ENCODE peak calls at places on chromosome 3, in ten cellular contexts. Z is H9, E is mammary epithelial cell, X is right atrium auricular region, H is tibial artery, M is SJCRH30, P is upper lobe of right lung, O is osteoblast, J is H1, D is heart left ventricle. W is an unnamed sample. For H3K9me3 and H3K27me3, the result is how much of the 10 kb centered on the place peaks cover.

GRCh38 chr3:179108091-179108490 is 36.5 kb upstream of the ZMAT3 start:
- DNase-seq in Z (no peak), E (peak), X (no peak), H (no peak), M (no peak), P (no peak), O (peak), J (no peak), D (no peak), W (no peak)

GRCh38 chr3:141302364-141303141 is 65.8 kb upstream of the ZBTB38 start:
- DNase-seq in Z (no peak), E (peak), X (peak), H (peak), M (peak), P (no peak), O (no peak), J (no peak), D (no peak), W (no peak)

GRCh38 chr3:195035345-195036202 is 235.4 kb downstream of the XXYLT1 start:
- DNase-seq in Z (peak), E (no peak), X (no peak), H (no peak), M (no peak), P (peak), O (no peak), J (peak), D (no peak), W (no peak)

GRCh38 chr3:108100906-108101305 is 10.1 kb upstream of the CD47 start:
- DNase-seq in Z (no peak), E (no peak), X (no peak), H (no peak), M (no peak), P (no peak), O (peak), J (no peak), D (no peak), W (no peak)

GRCh38 chr3:147449669-147450068 is 40.5 kb downstream of the ZIC1 start:
- DNase-seq in Z (no peak), E (no peak), X (no peak), H (no peak), M (no peak), P (no peak), O (no peak), J (no peak), D (no peak), W (no peak)

GRCh38 chr3:137121704-137122314 is 164.0 kb downstream of the IL20RB start:
- DNase-seq in Z (peak), E (peak), X (no peak), H (no peak), M (peak), P (no peak), O (no peak), J (no peak), D (no peak), W (peak)

GRCh38 chr3:4494807-4495200 is 1.7 kb downstream of the ITPR1 start:
- DNase-seq in Z (no peak), E (no peak), X (no peak), H (no peak), M (no peak), P (no peak), O (peak), J (no peak), D (no peak), W (no peak)

GRCh38 chr3:159189994-159190669 is 388.3 kb downstream of the MFSD1 start:
- DNase-seq in Z (no peak), E (peak), X (no peak), H (no peak), M (no peak), P (no peak), O (no peak), J (no peak), D (no peak), W (no peak)

GRCh38 chr3:11136871-11137626 is 17.2 kb upstream of the HRH1 start:
- DNase-seq in Z (peak), E (peak), X (peak), H (peak), M (no peak), P (no peak), O (peak), J (no peak), D (no peak), W (no peak)

GRCh38 chr3:184016820-184017671 is 638 bp downstream of the ABCC5 start:
- DNase-seq in Z (peak), E (peak), X (peak), H (peak), M (peak), P (peak), O (peak), J (peak), D (peak), W (peak)

GRCh38 chr3:189914799-189915198 is 205.9 kb downstream of the P3H2 start:
- DNase-seq in Z (no peak), E (peak), X (no peak), H (peak), M (no peak), P (no peak), O (peak), J (no peak), D (no peak), W (no peak)

GRCh38 chr3:11198495-11198894 is 44.2 kb downstream of the HRH1 start:
- DNase-seq in Z (no peak), E (no peak), X (no peak), H (no peak), M (no peak), P (no peak), O (no peak), J (no peak), D (no peak), W (no peak)

GRCh38 chr3:12353796-12354505 is 65.1 kb downstream of the PPARG start:
- DNase-seq in Z (no peak), E (no peak), X (no peak), H (no peak), M (no peak), P (no peak), O (no peak), J (no peak), D (no peak), W (no peak)

GRCh38 chr3:155859859-155860258 is 5.6 kb upstream of the SLC33A1 start:
- DNase-seq in Z (no peak), E (no peak), X (no peak), H (no peak), M (peak), P (no peak), O (peak), J (no peak), D (no peak), W (no peak)

GRCh38 chr3:42711491-42712343 is 9.1 kb upstream of the HHATL start:
- DNase-seq in Z (peak), E (no peak), X (no peak), H (no peak), M (no peak), P (peak), O (peak), J (peak), D (no peak), W (no peak)
- H3K27ac ChIP-seq in Z (no peak), E (no peak), X (peak), H (no peak), M (no peak), P (no peak), O (no peak), J (no peak), D (no peak), W (no peak)

DNA sequence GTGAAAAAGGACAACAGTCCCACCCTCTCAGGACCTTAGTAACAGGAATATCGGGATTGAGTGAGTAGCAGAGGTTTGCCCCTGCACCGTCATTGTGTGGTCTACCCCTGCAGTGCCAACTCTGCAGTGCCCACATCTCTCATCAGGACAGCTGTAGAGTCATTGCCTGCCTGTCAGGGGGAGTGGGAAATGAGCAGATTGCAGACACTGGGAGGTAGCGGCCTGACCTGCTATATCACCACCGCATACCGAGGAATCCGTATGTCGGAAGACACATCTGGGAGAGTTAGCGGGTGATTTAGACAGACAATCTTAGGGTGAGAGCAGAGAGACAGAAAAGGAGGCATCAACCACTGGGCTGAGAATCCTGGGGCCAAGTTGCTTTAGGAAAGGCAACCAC is 218.1 kb downstream of the EPHB1 start:
- DNase-seq in Z (no peak), E (no peak), X (no peak), H (no peak), M (no peak), P (no peak), O (no peak), J (no peak), D (no peak), W (no peak)
- H3K9me3 ChIP-seq in Z (under half), E (under half), X (under half), H (under half), M (under half), P (under half), O (under half), J (under half), D (under half), W (under half)

GRCh38 chr3:127071597-127072001 is 88.7 kb downstream of the PLXNA1 start:
- DNase-seq in Z (no peak), E (no peak), X (no peak), H (no peak), M (no peak), P (peak), O (no peak), J (no peak), D (no peak), W (no peak)
- H3K27me3 ChIP-seq in Z (under half), E (under half), X (under half), H (under half), M (under half), P (under half), O (under half), J (under half), D (under half), W (under half)

DNA sequence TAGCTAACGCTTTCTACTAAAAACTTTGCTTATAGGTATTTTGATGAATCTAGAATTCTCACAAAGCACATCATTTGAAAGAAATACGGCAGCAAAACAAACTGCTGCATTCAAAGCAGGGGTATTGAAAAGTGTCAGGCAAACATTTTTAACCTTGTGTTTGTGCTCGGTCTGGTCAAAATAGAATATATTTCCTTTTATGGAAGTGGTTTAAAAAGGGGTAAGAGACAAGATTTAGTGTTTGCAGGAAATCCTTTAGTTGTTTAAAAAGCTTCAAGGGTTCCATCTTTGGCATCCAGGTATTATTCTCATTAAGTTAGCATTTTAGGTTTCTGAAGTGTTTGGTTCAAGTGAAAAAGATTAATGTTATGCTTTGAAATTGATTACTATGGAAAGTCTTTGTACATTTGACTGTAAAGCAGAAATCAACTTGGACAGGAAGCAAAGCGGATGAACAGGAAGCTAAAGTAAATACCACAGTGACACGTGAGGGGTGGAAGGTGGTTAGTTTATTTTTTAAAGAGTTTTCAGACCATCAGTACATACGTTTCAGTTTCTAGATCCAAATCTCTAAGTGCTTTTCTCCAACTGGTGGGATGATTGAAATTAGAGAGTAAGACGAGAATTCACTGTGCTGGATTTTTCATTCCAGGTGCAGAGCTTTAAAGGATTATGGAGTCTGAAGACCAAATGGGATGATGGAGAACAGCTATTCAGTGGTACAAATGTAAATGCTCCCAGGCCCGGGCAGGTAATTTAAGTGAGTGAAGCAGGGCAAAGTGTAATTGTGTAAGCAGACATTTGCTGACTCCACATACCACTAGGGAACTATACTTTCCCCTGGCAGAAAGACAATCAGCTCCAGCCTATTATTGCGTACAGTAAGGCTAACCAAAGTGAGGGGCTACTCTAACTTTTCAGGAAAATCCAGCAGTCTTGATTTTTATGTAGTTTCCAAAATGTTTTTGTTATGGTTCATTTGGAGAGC is 341.8 kb upstream of the TBL1XR1 start:
- DNase-seq in Z (no peak), E (no peak), X (no peak), H (no peak), M (peak), P (no peak), O (no peak), J (no peak), D (no peak), W (peak)
- H3K27ac ChIP-seq in Z (no peak), E (no peak), X (no peak), H (no peak), M (no peak), P (peak), O (peak), J (no peak), D (no peak), W (peak)

DNA sequence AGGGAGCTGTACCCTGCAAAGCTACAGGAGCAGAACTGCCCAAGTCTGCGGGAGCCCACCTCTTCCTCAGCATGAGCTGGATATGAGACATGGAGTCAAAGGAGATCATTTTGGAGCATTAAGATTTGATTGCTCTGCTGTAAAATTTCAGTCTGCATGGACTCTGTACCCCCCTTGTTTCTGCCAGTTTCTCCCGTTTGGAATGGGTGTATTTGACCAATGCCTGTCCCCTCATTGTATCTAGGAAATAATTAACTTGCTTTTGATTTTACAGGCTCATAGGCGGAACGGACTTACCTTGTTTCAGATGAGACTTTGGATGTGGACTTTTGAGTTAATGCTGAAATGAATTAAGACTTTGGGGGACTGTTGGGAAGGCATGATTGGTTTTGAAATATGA is 18.3 kb downstream of the RNF13 start:
- DNase-seq in Z (no peak), E (no peak), X (no peak), H (no peak), M (no peak), P (no peak), O (no peak), J (no peak), D (no peak), W (no peak)
- H3K9me3 ChIP-seq in Z (under half), E (under half), X (under half), H (under half), M (under half), P (under half), O (under half), J (under half), D (under half), W (half or more)

DNA sequence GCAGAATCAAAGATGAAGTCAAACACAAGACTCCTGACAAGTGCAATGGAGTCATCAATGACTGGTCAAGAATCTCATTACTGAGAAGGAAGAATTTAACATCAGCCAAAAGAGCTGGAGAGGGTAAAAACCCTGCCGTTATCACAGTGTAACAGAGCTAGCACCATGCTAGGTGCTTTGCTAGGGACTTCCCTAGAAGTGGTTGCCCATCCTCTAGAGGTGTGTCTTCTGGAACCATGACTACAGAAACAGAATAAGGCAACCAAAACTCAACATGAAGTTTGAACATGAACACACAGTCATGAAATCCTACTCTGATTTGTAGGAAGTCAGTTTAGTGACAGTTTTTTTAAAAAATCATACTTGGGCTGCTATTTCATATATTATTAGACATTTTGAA is 9.5 kb downstream of the ACAD11 start:
- DNase-seq in Z (no peak), E (no peak), X (no peak), H (no peak), M (no peak), P (no peak), O (no peak), J (no peak), D (no peak), W (no peak)
- H3K27me3 ChIP-seq in Z (under half), E (under half), X (under half), H (under half), M (under half), P (under half), O (under half), J (under half), D (under half), W (under half)

GRCh38 chr3:109355625-109356441 is 18.5 kb upstream of the DPPA4 start:
- DNase-seq in Z (peak), E (no peak), X (no peak), H (no peak), M (no peak), P (no peak), O (no peak), J (no peak), D (no peak), W (no peak)
- H3K27ac ChIP-seq in Z (peak), E (no peak), X (no peak), H (no peak), M (no peak), P (no peak), O (no peak), J (peak), D (no peak), W (no peak)

GRCh38 chr3:14634763-14635400 is 16.7 kb upstream of the CCDC174 start:
- DNase-seq in Z (no peak), E (peak), X (no peak), H (no peak), M (no peak), P (no peak), O (no peak), J (no peak), D (no peak), W (no peak)
- H3K9me3 ChIP-seq in Z (under half), E (under half), X (under half), H (under half), M (under half), P (under half), O (under half), J (under half), D (under half), W (under half)

W was measured in CD4-positive, CD25-positive, alpha-beta regulatory T cell.